ENCODE peak calls at places on chromosomes 4 and X, in five cellular contexts. One of them, this sample, is unnamed. For H3K4me1 and H3K27me3, the result is how much of the 10 kb centered on the place peaks cover.

GRCh38 chr4:100742045-100742444 is 224.2 kb upstream of the EMCN start:
- DNase-seq in pancreas: no peak
- DNase-seq in testis: no peak
- DNase-seq in cardiac muscle cell: peak
- DNase-seq in breast epithelium: no peak
- DNase-seq in this sample: no peak

GRCh38 chrX:15619053-15619772 is 18.5 kb upstream of the ACE2 start:
- DNase-seq in pancreas: no peak
- DNase-seq in testis: no peak
- DNase-seq in cardiac muscle cell: no peak
- DNase-seq in breast epithelium: no peak
- DNase-seq in this sample: peak

GRCh38 chrX:78754917-78755316 is 7.4 kb downstream of the LPAR4 start:
- DNase-seq in pancreas: no peak
- DNase-seq in testis: no peak
- DNase-seq in cardiac muscle cell: no peak
- DNase-seq in breast epithelium: no peak
- DNase-seq in this sample: no peak

GRCh38 chrX:51614353-51614752 is 4.4 kb downstream of the CENPVL3 start:
- DNase-seq in pancreas: no peak
- DNase-seq in testis: no peak
- DNase-seq in cardiac muscle cell: peak
- DNase-seq in breast epithelium: no peak
- DNase-seq in this sample: no peak

GRCh38 chr4:125350736-125351135 is 36.0 kb downstream of the FAT4 start:
- DNase-seq in pancreas: no peak
- DNase-seq in testis: no peak
- DNase-seq in cardiac muscle cell: no peak
- DNase-seq in breast epithelium: no peak
- DNase-seq in this sample: no peak

GRCh38 chrX:45716747-45717146 is 516.1 kb upstream of the DIPK2B start:
- DNase-seq in pancreas: no peak
- DNase-seq in testis: no peak
- DNase-seq in cardiac muscle cell: no peak
- DNase-seq in breast epithelium: no peak
- DNase-seq in this sample: no peak

GRCh38 chr4:11774346-11774745 is 345.7 kb upstream of the HS3ST1 start:
- DNase-seq in pancreas: no peak
- DNase-seq in testis: no peak
- DNase-seq in cardiac muscle cell: no peak
- DNase-seq in breast epithelium: no peak
- DNase-seq in this sample: no peak

GRCh38 chrX:15373986-15374385 is 10.2 kb downstream of the VEGFD start:
- DNase-seq in pancreas: no peak
- DNase-seq in testis: no peak
- DNase-seq in cardiac muscle cell: no peak
- DNase-seq in breast epithelium: no peak
- DNase-seq in this sample: no peak

GRCh38 chrX:67555578-67556203 is 11.9 kb downstream of the AR start:
- DNase-seq in pancreas: no peak
- DNase-seq in testis: peak
- DNase-seq in cardiac muscle cell: peak
- DNase-seq in breast epithelium: no peak
- DNase-seq in this sample: no peak

GRCh38 chr4:78775278-78776030 is 696 bp upstream of the BMP2K start:
- DNase-seq in pancreas: peak
- DNase-seq in testis: peak
- DNase-seq in cardiac muscle cell: peak
- DNase-seq in breast epithelium: peak
- DNase-seq in this sample: peak

GRCh38 chrX:41984628-41985027 is 61.3 kb upstream of the CASK start:
- DNase-seq in pancreas: no peak
- DNase-seq in testis: no peak
- DNase-seq in cardiac muscle cell: no peak
- DNase-seq in breast epithelium: no peak
- DNase-seq in this sample: no peak

GRCh38 chr4:114729339-114729738 is 130.7 kb downstream of the UGT8 start:
- DNase-seq in pancreas: peak
- DNase-seq in testis: no peak
- DNase-seq in cardiac muscle cell: no peak
- DNase-seq in breast epithelium: no peak
- DNase-seq in this sample: peak

GRCh38 chr4:87304659-87305277 is 17.9 kb downstream of the HSD17B13 start:
- DNase-seq in pancreas: no peak
- DNase-seq in testis: no peak
- DNase-seq in cardiac muscle cell: no peak
- DNase-seq in breast epithelium: no peak
- DNase-seq in this sample: no peak

GRCh38 chr4:10333942-10334341 is 123.3 kb downstream of the ZNF518B start:
- DNase-seq in pancreas: no peak
- DNase-seq in testis: no peak
- DNase-seq in cardiac muscle cell: no peak
- DNase-seq in breast epithelium: no peak
- DNase-seq in this sample: no peak

GRCh38 chrX:22963186-22963585 is 36.6 kb upstream of the DDX53 start:
- DNase-seq in pancreas: no peak
- DNase-seq in testis: no peak
- DNase-seq in cardiac muscle cell: no peak
- DNase-seq in breast epithelium: no peak
- DNase-seq in this sample: no peak

GRCh38 chr4:79083406-79084010 is 144.3 kb upstream of the PAQR3 start:
- DNase-seq in pancreas: no peak
- DNase-seq in testis: peak
- DNase-seq in cardiac muscle cell: peak
- DNase-seq in breast epithelium: no peak
- DNase-seq in this sample: no peak

GRCh38 chr4:181592221-181592745 is 650.9 kb upstream of the TENM3 start:
- DNase-seq in pancreas: no peak
- DNase-seq in testis: no peak
- DNase-seq in cardiac muscle cell: no peak
- DNase-seq in breast epithelium: no peak
- DNase-seq in this sample: no peak

GRCh38 chr4:80115368-80116181 is 42.5 kb upstream of the ANTXR2 start:
- DNase-seq in pancreas: no peak
- DNase-seq in testis: no peak
- DNase-seq in cardiac muscle cell: peak
- DNase-seq in breast epithelium: no peak
- DNase-seq in this sample: no peak

GRCh38 chr4:8592366-8593267 is at the start of gene CPZ:
- DNase-seq in pancreas: no peak
- DNase-seq in testis: peak
- DNase-seq in cardiac muscle cell: peak
- DNase-seq in breast epithelium: no peak
- DNase-seq in this sample: no peak

GRCh38 chrX:69280956-69281355 is 115.7 kb upstream of the PJA1 start:
- DNase-seq in pancreas: peak
- DNase-seq in testis: no peak
- DNase-seq in cardiac muscle cell: no peak
- DNase-seq in breast epithelium: no peak
- DNase-seq in this sample: no peak

GRCh38 chrX:2320580-2321327 is 180.0 kb downstream of the DHRSX start:
- DNase-seq in pancreas: no peak
- DNase-seq in testis: no peak
- DNase-seq in cardiac muscle cell: peak
- DNase-seq in breast epithelium: no peak
- DNase-seq in this sample: no peak

GRCh38 chr4:174517502-174517901 is 4.8 kb downstream of the HPGD start:
- DNase-seq in pancreas: no peak
- DNase-seq in testis: no peak
- DNase-seq in cardiac muscle cell: no peak
- DNase-seq in breast epithelium: no peak
- DNase-seq in this sample: no peak

GRCh38 chrX:109475174-109475891 is 6.6 kb downstream of the GUCY2F start:
- DNase-seq in pancreas: peak
- DNase-seq in testis: peak
- DNase-seq in cardiac muscle cell: peak
- DNase-seq in breast epithelium: peak
- DNase-seq in this sample: no peak

GRCh38 chrX:149540133-149540620 is 635 bp upstream of the EOLA1 start:
- DNase-seq in pancreas: peak
- DNase-seq in testis: peak
- DNase-seq in cardiac muscle cell: peak
- DNase-seq in breast epithelium: peak
- DNase-seq in this sample: peak

GRCh38 chr4:40621592-40622512 is 7.8 kb downstream of the RBM47 start:
- DNase-seq in pancreas: peak
- DNase-seq in testis: peak
- DNase-seq in cardiac muscle cell: no peak
- DNase-seq in breast epithelium: peak
- DNase-seq in this sample: no peak

GRCh38 chr4:139764192-139764591 is 98.6 kb downstream of the MGST2 start:
- DNase-seq in pancreas: no peak
- DNase-seq in testis: no peak
- DNase-seq in cardiac muscle cell: peak
- DNase-seq in breast epithelium: no peak
- DNase-seq in this sample: no peak

GRCh38 chr4:139763668-139764067 is 98.0 kb downstream of the MGST2 start:
- DNase-seq in pancreas: no peak
- DNase-seq in testis: no peak
- DNase-seq in cardiac muscle cell: peak
- DNase-seq in breast epithelium: no peak
- DNase-seq in this sample: no peak

GRCh38 chr4:139763205-139763604 is 97.6 kb downstream of the MGST2 start:
- DNase-seq in pancreas: no peak
- DNase-seq in testis: no peak
- DNase-seq in cardiac muscle cell: no peak
- DNase-seq in breast epithelium: no peak
- DNase-seq in this sample: no peak

GRCh38 chr4:139761461-139761860 is 95.8 kb downstream of the MGST2 start:
- DNase-seq in pancreas: no peak
- DNase-seq in testis: no peak
- DNase-seq in cardiac muscle cell: no peak
- DNase-seq in breast epithelium: no peak
- DNase-seq in this sample: no peak

DNA sequence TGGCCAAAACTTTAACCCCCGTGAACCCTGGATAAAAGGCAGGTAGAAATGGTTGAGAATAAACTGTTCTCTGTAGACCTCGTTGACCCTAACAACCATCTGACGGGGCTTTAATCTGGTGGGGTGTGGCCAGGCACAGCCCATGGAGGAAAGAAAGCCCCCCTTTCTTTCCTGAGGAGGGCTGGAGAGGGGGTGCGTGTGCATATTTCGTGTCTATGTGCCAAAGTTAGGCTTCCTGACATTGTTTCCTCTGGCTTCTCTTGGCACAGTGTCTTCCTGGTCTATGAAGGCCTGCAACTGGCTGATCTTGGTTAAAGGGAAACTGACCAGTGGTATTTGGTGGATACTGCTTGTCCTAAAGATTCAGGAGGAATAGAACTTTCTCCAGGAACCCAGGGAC is 97.1 kb downstream of the MGST2 start:
- DNase-seq in pancreas: no peak
- DNase-seq in testis: no peak
- DNase-seq in cardiac muscle cell: no peak
- DNase-seq in breast epithelium: no peak
- DNase-seq in this sample: no peak
- H3K27ac ChIP-seq in pancreas: no peak
- H3K27ac ChIP-seq in testis: no peak
- H3K27ac ChIP-seq in cardiac muscle cell: peak
- H3K27ac ChIP-seq in breast epithelium: no peak
- H3K27ac ChIP-seq in this sample: peak

GRCh38 chr4:26803462-26803861 is 57.2 kb upstream of the STIM2 start:
- DNase-seq in pancreas: no peak
- DNase-seq in testis: no peak
- DNase-seq in cardiac muscle cell: peak
- DNase-seq in breast epithelium: no peak
- DNase-seq in this sample: no peak
- H3K4me1 ChIP-seq in pancreas: under half
- H3K4me1 ChIP-seq in testis: under half
- H3K4me1 ChIP-seq in cardiac muscle cell: under half
- H3K4me1 ChIP-seq in breast epithelium: under half
- H3K4me1 ChIP-seq in this sample: under half

GRCh38 chrX:72305286-72306084 is at the start of gene CITED1:
- DNase-seq in pancreas: no peak
- DNase-seq in testis: peak
- DNase-seq in cardiac muscle cell: no peak
- DNase-seq in breast epithelium: no peak
- DNase-seq in this sample: peak
- H3K27me3 ChIP-seq in pancreas: under half
- H3K27me3 ChIP-seq in testis: under half
- H3K27me3 ChIP-seq in cardiac muscle cell: half or more
- H3K27me3 ChIP-seq in breast epithelium: under half
- H3K27me3 ChIP-seq in this sample: under half

GRCh38 chr4:1578968-1579833 is 104.9 kb downstream of the FAM53A start:
- DNase-seq in pancreas: peak
- DNase-seq in testis: peak
- DNase-seq in cardiac muscle cell: peak
- DNase-seq in breast epithelium: no peak
- DNase-seq in this sample: peak
- H3K27ac ChIP-seq in pancreas: no peak
- H3K27ac ChIP-seq in testis: peak
- H3K27ac ChIP-seq in cardiac muscle cell: no peak
- H3K27ac ChIP-seq in breast epithelium: peak
- H3K27ac ChIP-seq in this sample: peak

DNA sequence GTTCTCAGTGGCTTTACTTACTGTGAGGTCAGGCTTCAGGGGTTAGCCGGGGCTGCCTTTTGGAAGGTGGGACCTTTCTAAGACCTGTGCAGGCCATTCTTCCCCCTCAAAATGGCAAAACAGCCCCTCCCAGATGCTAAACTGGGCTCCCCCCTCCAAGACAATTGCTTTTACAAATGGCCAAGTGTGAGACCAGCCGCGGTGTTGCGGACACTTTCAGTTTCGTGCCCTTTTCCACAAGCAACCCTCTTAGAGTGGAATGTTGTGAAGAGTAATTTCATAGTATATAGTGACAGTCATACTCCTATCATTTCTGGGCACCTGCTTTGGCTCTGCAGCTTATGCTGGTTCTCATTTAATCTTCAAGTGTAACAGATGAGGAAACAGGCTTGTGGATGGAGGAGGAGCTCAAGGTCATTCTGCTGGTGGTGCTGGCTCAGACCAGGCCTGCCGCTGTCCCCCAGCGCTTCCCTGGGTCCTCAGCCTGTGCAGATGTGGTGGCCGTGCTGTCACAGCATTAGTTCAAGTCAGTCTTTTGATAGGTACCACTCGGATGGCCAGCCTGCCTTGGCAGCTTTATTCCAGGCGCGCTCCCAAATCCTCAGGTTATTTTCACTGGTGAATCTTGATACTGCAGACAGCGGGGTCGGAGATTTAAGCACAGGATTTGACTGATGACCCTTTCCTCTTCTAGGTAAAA is 55.0 kb upstream of the TADA2B start:
- DNase-seq in pancreas: no peak
- DNase-seq in testis: peak
- DNase-seq in cardiac muscle cell: no peak
- DNase-seq in breast epithelium: no peak
- DNase-seq in this sample: no peak
- H3K4me1 ChIP-seq in pancreas: under half
- H3K4me1 ChIP-seq in testis: half or more
- H3K4me1 ChIP-seq in cardiac muscle cell: under half
- H3K4me1 ChIP-seq in breast epithelium: under half
- H3K4me1 ChIP-seq in this sample: half or more

DNA sequence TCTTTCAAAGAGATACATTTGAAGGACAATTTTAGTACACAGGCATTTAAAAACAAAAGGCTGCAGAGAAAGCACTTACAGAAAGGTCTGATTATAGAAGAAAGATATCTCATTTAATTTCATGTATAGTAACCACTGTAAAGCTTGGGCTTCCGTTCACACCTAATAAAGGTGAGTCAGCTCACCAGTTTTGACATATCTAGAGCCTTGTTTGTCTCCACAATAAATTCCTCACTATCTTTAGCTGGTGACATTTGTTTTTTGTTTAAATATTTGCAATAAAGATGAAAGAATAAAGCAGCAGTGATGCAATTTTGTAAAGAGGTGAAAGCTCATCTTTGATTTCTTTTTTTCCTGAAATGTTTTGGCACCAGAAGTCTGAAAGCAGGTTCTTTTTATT is 1.1 kb upstream of the EPHA5 start:
- DNase-seq in pancreas: no peak
- DNase-seq in testis: no peak
- DNase-seq in cardiac muscle cell: no peak
- DNase-seq in breast epithelium: no peak
- DNase-seq in this sample: no peak
- H3K27me3 ChIP-seq in pancreas: under half
- H3K27me3 ChIP-seq in testis: under half
- H3K27me3 ChIP-seq in cardiac muscle cell: half or more
- H3K27me3 ChIP-seq in breast epithelium: under half
- H3K27me3 ChIP-seq in this sample: under half